ENCODE peak calls at places on chromosomes 2 and 18, in five cellular contexts. G, Q, X, P and K are unnamed samples.

GRCh38 chr2:25052948-25053477 is 11.1 kb downstream of the EFR3B start:
- DNase-seq in Q (no peak), P (no peak), X (no peak), G (no peak), K (no peak)

GRCh38 chr2:20925265-20925889 is 102.5 kb upstream of the LDAH start:
- DNase-seq in Q (no peak), G (no peak), X (no peak), P (no peak), K (peak; percentile 11)

GRCh38 chr2:96291751-96292150 is 13.6 kb downstream of the SNRNP200 start:
- DNase-seq in P (no peak), Q (no peak), G (no peak), X (no peak), K (no peak)

GRCh38 chr2:71256421-71256820 is 29.5 kb upstream of the PAIP2B start:
- DNase-seq in G (no peak), P (no peak), X (no peak), Q (no peak), K (no peak)

GRCh38 chr2:239252433-239253200 is 148.2 kb downstream of the HDAC4 start:
- DNase-seq in X (no peak), P (no peak), G (no peak), Q (peak; percentile 90), K (no peak)

GRCh38 chr2:64273524-64274398 is 129.5 kb upstream of the PELI1 start:
- DNase-seq in Q (no peak), G (no peak), X (no peak), P (no peak), K (peak; percentile 18)

GRCh38 chr2:156006721-156007618 is 325.6 kb downstream of the NR4A2 start:
- DNase-seq in X (no peak), G (no peak), Q (no peak), P (no peak), K (no peak)

GRCh38 chr18:13139885-13140450 is 78.6 kb upstream of the LDLRAD4 start:
- DNase-seq in P (no peak), X (no peak), G (no peak), Q (no peak), K (no peak)

GRCh38 chr2:234289789-234290188 is 207.1 kb downstream of the ARL4C start:
- DNase-seq in P (no peak), X (no peak), Q (no peak), G (peak; percentile 76), K (peak; percentile 48)

GRCh38 chr2:88680266-88680902 is 11.1 kb upstream of the RPIA start:
- DNase-seq in P (no peak), Q (no peak), X (no peak), G (no peak), K (no peak)

GRCh38 chr2:218286570-218287459 is 5.5 kb downstream of the TMBIM1 start:
- DNase-seq in P (peak; percentile 86), Q (peak; percentile 94), G (peak; percentile 51), X (no peak), K (peak; percentile 88)

GRCh38 chr2:214830794-214831346 is 21.4 kb upstream of the BARD1 start:
- DNase-seq in G (no peak), P (no peak), X (no peak), Q (no peak), K (no peak)

GRCh38 chr2:175308005-175308404 is 126.5 kb upstream of the ATP5MC3 start:
- DNase-seq in P (no peak), Q (no peak), G (no peak), X (no peak), K (no peak)

GRCh38 chr2:199943373-199943772 is 11.9 kb downstream of the TYW5 start:
- DNase-seq in P (no peak), Q (no peak), G (no peak), X (no peak), K (no peak)

GRCh38 chr2:232268631-232269030 is 109.9 kb upstream of the ALPP start:
- DNase-seq in Q (no peak), G (no peak), P (no peak), X (no peak), K (no peak)

GRCh38 chr2:24825883-24826800 is 32.9 kb downstream of the CENPO start:
- DNase-seq in G (no peak), P (no peak), Q (no peak), X (no peak), K (no peak)

GRCh38 chr2:234437642-234438321 is 59.1 kb downstream of the ARL4C start:
- DNase-seq in Q (no peak), X (no peak), G (no peak), P (no peak), K (no peak)

GRCh38 chr2:152335851-152336102 is 803 bp downstream of the FMNL2 start:
- DNase-seq in P (peak; percentile 23), Q (no peak), X (no peak), G (no peak), K (no peak)

GRCh38 chr2:217777906-217778305 is 224.9 kb downstream of the TNS1 start:
- DNase-seq in P (no peak), X (no peak), G (no peak), Q (no peak), K (no peak)

GRCh38 chr18:5943514-5943913 is 48.2 kb upstream of the TMEM200C start:
- DNase-seq in Q (no peak), P (no peak), X (no peak), G (no peak), K (no peak)

GRCh38 chr2:234823877-234824376 is 127.9 kb upstream of the SH3BP4 start:
- DNase-seq in P (no peak), Q (no peak), G (no peak), X (no peak), K (no peak)

GRCh38 chr18:45793295-45793965 is 32.0 kb upstream of the SIGLEC15 start:
- DNase-seq in G (no peak), Q (no peak), X (no peak), P (no peak), K (no peak)